ENCODE peak calls at places on chromosomes 11 and 22, in six cellular contexts. Y, Z, A, T, K and H are unnamed samples.

GRCh38 chr11:119691020-119691666 is 37.9 kb downstream of the NECTIN1 start:
- DNase-seq in Z (no peak), A (peak; percentile 45), T (no peak), Y (no peak), K (peak; percentile 14), H (no peak)

GRCh38 chr22:25027959-25028840 is 75.7 kb downstream of the KIAA1671 start:
- DNase-seq in T (no peak), K (no peak), Z (no peak), Y (peak; percentile 22), A (no peak), H (no peak)

GRCh38 chr11:118786657-118787056 is 4.3 kb downstream of the DDX6 start:
- DNase-seq in T (no peak), Z (no peak), A (no peak), K (no peak), Y (no peak), H (no peak)

GRCh38 chr11:94511932-94512781 is at the start of gene C11orf97:
- DNase-seq in Z (no peak), Y (peak; percentile 30), A (peak; percentile 43), K (peak; percentile 29), T (no peak), H (no peak)

GRCh38 chr11:96219981-96220623 is 122.9 kb downstream of the MAML2 start:
- DNase-seq in Y (no peak), T (no peak), Z (no peak), A (no peak), K (no peak), H (no peak)

GRCh38 chr11:115488945-115489344 is 15.3 kb downstream of the CADM1 start:
- DNase-seq in T (peak; percentile 81), A (no peak), Z (no peak), Y (peak; percentile 68), K (no peak), H (peak; percentile 93)

GRCh38 chr11:85718991-85719807 is 33.2 kb upstream of the CCDC89 start:
- DNase-seq in Y (peak; percentile 98), Z (no peak), A (no peak), K (no peak), T (peak; percentile 99), H (peak; percentile 97)

GRCh38 chr11:2566223-2567025 is 121.6 kb downstream of the KCNQ1 start:
- DNase-seq in Y (no peak), Z (no peak), T (no peak), K (no peak), A (no peak), H (no peak)

GRCh38 chr11:118834428-118835028 is 43.6 kb upstream of the DDX6 start:
- DNase-seq in A (no peak), K (no peak), Y (no peak), Z (no peak), T (no peak), H (no peak)

GRCh38 chr11:65851083-65851579 is 6.8 kb downstream of the CFL1 start:
- DNase-seq in Z (no peak), A (no peak), K (no peak), T (no peak), Y (no peak), H (peak; percentile 53)

GRCh38 chr11:118895093-118896039 is 11.7 kb downstream of the CXCR5 start:
- DNase-seq in A (peak; percentile 75), Z (no peak), K (no peak), Y (no peak), T (no peak), H (no peak)

GRCh38 chr11:106424111-106424510 is 346.6 kb downstream of the AASDHPPT start:
- DNase-seq in A (no peak), Y (peak; percentile 71), K (no peak), T (no peak), Z (no peak), H (peak; percentile 64)

GRCh38 chr22:23754220-23754919 is at the start of gene VPREB3:
- DNase-seq in K (no peak), A (peak; percentile 19), Z (no peak), T (no peak), Y (no peak), H (no peak)

GRCh38 chr22:44850946-44851345 is 98.6 kb downstream of the ARHGAP8 start:
- DNase-seq in Y (no peak), T (no peak), Z (no peak), A (no peak), K (no peak), H (no peak)

GRCh38 chr11:81915045-81915444 is 818.6 kb downstream of the FAM181B start:
- DNase-seq in A (no peak), Y (peak; percentile 3), K (no peak), T (no peak), Z (no peak), H (no peak)

GRCh38 chr11:78332174-78332866 is 85.3 kb downstream of the GAB2 start:
- DNase-seq in Z (no peak), A (no peak), K (no peak), Y (no peak), T (no peak), H (no peak)

GRCh38 chr11:75789521-75789920 is 20.9 kb downstream of the DGAT2 start:
- DNase-seq in K (no peak), T (no peak), Y (no peak), Z (no peak), A (no peak), H (no peak)

GRCh38 chr11:13475091-13475490 is 12.1 kb upstream of the BTBD10 start:
- DNase-seq in K (no peak), Y (no peak), Z (no peak), T (no peak), A (no peak), H (no peak)